ENCODE peak calls at places on chromosomes 3 and 15, in seven cellular contexts. P, J, X, K, M, H and F are unnamed samples.

GRCh38 chr15:96307856-96308394 is 22.6 kb upstream of the NR2F2 start:
- DNase-seq in P (no peak), J (no peak), X (no peak), K (no peak), M (no peak), H (no peak), F (no peak)

GRCh38 chr3:100230715-100231114 is 30.1 kb upstream of the TBC1D23 start:
- DNase-seq in P (no peak), J (no peak), X (no peak), K (no peak), M (no peak), H (no peak), F (no peak)

GRCh38 chr15:59290311-59291213 is 82.1 kb downstream of the MYO1E start:
- DNase-seq in P (no peak), J (no peak), X (no peak), K (no peak), M (no peak), H (no peak), F (no peak)

GRCh38 chr3:129793356-129793755 is 100.2 kb downstream of the TMCC1 start:
- DNase-seq in P (no peak), J (no peak), X (no peak), K (peak; percentile 23), M (peak; percentile 9), H (no peak), F (peak; percentile 37)

GRCh38 chr3:59766165-59766872 is 716.5 kb upstream of the CFAP20DC start:
- DNase-seq in P (no peak), J (no peak), X (no peak), K (no peak), M (no peak), H (no peak), F (no peak)

GRCh38 chr15:95025924-95026728 is 794.8 kb downstream of the MCTP2 start:
- DNase-seq in P (peak; percentile 71), J (peak; percentile 63), X (peak; percentile 89), K (peak; percentile 50), M (peak; percentile 39), H (peak; percentile 24), F (peak; percentile 77)

GRCh38 chr3:13711911-13712650 is 163.2 kb downstream of the FBLN2 start:
- DNase-seq in P (no peak), J (no peak), X (peak; percentile 28), K (no peak), M (no peak), H (no peak), F (no peak)

GRCh38 chr3:39088889-39089288 is 18.5 kb downstream of the GORASP1 start:
- DNase-seq in P (no peak), J (no peak), X (no peak), K (no peak), M (no peak), H (no peak), F (no peak)

GRCh38 chr15:40906947-40907802 is 12.9 kb downstream of the VPS18 start:
- DNase-seq in P (peak; percentile 77), J (peak; percentile 90), X (peak; percentile 61), K (peak; percentile 35), M (no peak), H (peak; percentile 69), F (peak; percentile 51)

GRCh38 chr3:126671521-126671920 is 16.6 kb upstream of the TXNRD3 start:
- DNase-seq in P (no peak), J (no peak), X (peak; percentile 39), K (no peak), M (no peak), H (no peak), F (no peak)

GRCh38 chr15:92326236-92326635 is 67.4 kb upstream of the ST8SIA2 start:
- DNase-seq in P (no peak), J (no peak), X (no peak), K (no peak), M (no peak), H (no peak), F (peak; percentile 17)

GRCh38 chr15:55872471-55872870 is 120.9 kb downstream of the NEDD4 start:
- DNase-seq in P (no peak), J (no peak), X (no peak), K (no peak), M (no peak), H (no peak), F (no peak)

GRCh38 chr3:116038968-116039950 is 406.0 kb downstream of the LSAMP start:
- DNase-seq in P (no peak), J (no peak), X (no peak), K (peak; percentile 57), M (no peak), H (no peak), F (peak; percentile 15)

GRCh38 chr15:42457445-42458442 is 33.2 kb downstream of the ZNF106 start:
- DNase-seq in P (peak; percentile 94), J (peak; percentile 81), X (peak; percentile 94), K (peak; percentile 48), M (peak; percentile 80), H (peak; percentile 62), F (peak; percentile 98)

GRCh38 chr3:25428003-25428861 is at the start of gene RARB:
- DNase-seq in P (peak; percentile 89), J (peak; percentile 86), X (peak; percentile 88), K (peak; percentile 90), M (peak; percentile 47), H (peak; percentile 76), F (peak; percentile 93)

GRCh38 chr3:8554725-8555621 is 53.4 kb downstream of the LMCD1 start:
- DNase-seq in P (peak; percentile 9), J (peak; percentile 80), X (peak; percentile 57), K (no peak), M (peak; percentile 9), H (peak; percentile 48), F (peak; percentile 96)

GRCh38 chr3:171390531-171390930 is 69.7 kb downstream of the TNIK start:
- DNase-seq in P (no peak), J (no peak), X (no peak), K (no peak), M (no peak), H (no peak), F (no peak)

GRCh38 chr3:155078959-155079794 is 942 bp upstream of the MME start:
- DNase-seq in P (no peak), J (no peak), X (peak; percentile 50), K (no peak), M (peak; percentile 30), H (no peak), F (no peak)

GRCh38 chr3:157445897-157446296 is 9.2 kb downstream of the PTX3 start:
- DNase-seq in P (peak; percentile 22), J (no peak), X (no peak), K (peak; percentile 57), M (no peak), H (no peak), F (peak; percentile 86)

GRCh38 chr15:43376017-43376705 is 5.3 kb downstream of the TUBGCP4 start:
- DNase-seq in P (peak; percentile 49), J (peak; percentile 32), X (peak; percentile 65), K (peak; percentile 24), M (peak; percentile 17), H (no peak), F (peak; percentile 37)

GRCh38 chr3:136671921-136672320 is 80.3 kb downstream of the STAG1 start:
- DNase-seq in P (no peak), J (no peak), X (no peak), K (no peak), M (no peak), H (no peak), F (no peak)

GRCh38 chr15:62896380-62896866 is 146.1 kb upstream of the TPM1 start:
- DNase-seq in P (no peak), J (no peak), X (no peak), K (peak; percentile 86), M (no peak), H (no peak), F (no peak)
- H3K27ac ChIP-seq in P (no peak overlapping the region), J (peak overlapping the region; percentile 61), X (peak overlapping the region; percentile 81), K (peak overlapping the region; percentile 100), M (peak overlapping the region; percentile 47), H (no peak overlapping the region), F (peak overlapping the region; percentile 64)

DNA sequence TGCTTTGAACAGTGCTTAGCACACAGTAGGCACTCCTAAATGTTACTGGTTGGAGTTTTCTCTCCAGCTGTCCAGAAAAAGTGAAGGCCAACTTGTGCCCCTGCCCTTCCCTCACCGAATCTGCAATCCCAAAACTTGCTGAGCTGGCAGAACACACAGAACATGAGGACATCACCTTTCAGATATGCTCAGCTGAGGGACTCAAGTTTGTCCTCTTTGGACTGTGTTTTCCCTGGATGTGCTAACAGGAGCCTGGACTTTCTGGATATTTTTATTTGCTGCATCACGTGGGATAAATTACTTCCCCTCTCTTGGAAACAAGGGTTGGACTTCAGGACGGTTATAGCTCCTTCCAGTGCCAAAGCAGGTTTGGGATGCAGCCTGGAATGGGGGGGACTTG is 59.5 kb upstream of the SMAD6 start:
- DNase-seq in P (no peak), J (no peak), X (no peak), K (no peak), M (no peak), H (no peak), F (no peak)
- H3K27ac ChIP-seq in P (no peak overlapping the region), J (peak overlapping the region; percentile 66), X (no peak overlapping the region), K (no peak overlapping the region), M (no peak overlapping the region), H (no peak overlapping the region), F (no peak overlapping the region)

DNA sequence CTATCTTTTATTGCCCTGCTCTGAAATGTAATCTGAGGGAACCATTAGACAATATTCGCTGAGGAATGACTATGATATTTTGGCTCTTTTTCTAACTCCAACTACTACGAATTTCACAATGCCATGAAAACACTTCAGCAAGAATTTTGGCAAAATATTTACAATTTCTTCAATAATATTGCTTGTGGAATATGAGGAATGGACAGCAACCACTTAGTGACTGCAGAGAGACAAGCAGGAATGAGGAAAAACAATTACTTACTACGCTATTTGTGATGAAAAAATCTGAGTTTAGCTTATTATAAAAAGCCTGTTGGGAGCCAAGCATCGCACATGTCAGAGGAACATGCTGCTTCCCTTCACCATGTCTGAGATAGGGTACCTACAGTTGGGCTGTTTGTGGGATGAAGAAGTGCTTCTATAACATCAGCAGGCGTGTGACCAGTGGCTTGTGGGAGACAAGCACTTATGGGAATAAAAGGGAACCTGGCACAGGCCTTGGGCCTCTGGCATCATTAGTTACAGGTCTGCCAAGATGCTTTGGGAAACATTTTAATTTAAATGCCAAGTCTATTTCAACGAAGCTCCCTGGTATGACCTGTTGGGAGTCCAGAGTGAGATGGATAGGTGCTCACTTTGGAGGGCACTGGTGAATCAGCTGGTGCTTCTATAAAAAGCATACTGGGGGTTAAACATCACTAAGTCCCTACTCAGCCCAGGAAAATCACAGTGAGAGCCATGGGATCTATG is 2.7 kb upstream of the PLCL2 start:
- DNase-seq in P (no peak), J (peak; percentile 46), X (no peak), K (no peak), M (no peak), H (no peak), F (no peak)
- H3K27ac ChIP-seq in P (no peak overlapping the region), J (peak overlapping the region; percentile 62), X (no peak overlapping the region), K (no peak overlapping the region), M (no peak overlapping the region), H (no peak overlapping the region), F (no peak overlapping the region)

DNA sequence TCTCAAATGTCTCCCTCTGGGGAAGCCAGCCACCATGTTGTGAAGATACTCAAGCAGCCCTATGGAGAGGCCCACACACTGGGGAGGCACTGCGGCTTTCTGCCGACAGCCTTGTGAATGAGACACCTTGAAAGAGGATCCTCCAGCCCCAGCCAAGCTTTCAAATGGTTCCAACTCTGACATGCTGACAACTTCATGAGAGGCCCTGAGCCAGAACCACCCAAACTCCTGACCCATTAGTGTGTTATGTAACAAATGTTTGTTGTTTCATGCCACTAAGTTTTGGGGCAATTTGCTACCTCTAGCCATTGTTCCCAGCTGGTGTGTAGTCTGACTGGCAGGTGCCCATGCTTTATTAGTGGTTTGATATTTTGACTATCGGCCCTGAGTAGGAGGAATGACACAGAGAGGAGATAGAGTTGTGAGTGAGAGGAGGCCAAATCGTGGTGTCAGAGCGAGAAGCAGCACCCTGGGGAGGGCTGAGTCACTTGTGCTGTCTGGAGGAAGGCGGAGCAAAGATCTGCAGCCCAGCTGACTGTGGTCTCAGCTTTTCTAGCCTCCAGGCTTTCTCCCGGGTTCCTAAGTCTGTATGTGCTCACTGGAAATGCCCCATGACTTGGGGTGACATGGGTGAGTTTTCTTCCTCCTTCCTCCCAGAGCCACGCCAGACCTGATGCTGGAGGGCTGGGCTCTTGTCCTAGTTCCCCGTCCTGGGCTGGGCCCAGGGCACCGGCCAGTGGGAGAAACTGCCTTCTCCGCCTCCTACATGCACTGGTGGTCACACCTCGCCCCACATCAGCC is 56.8 kb upstream of the BLM start:
- DNase-seq in P (peak; percentile 84), J (peak; percentile 88), X (peak; percentile 81), K (peak; percentile 98), M (no peak), H (no peak), F (no peak)
- H3K27ac ChIP-seq in P (peak overlapping the region; percentile 17), J (peak overlapping the region; percentile 60), X (no peak overlapping the region), K (peak overlapping the region; percentile 74), M (no peak overlapping the region), H (no peak overlapping the region), F (no peak overlapping the region)